ENCODE peak calls at places on chromosomes 3 and 15, in seven cellular contexts. L, V, E, U, X, I and H are unnamed samples.

GRCh38 chr3:66394261-66395249 is 106.3 kb downstream of the LRIG1 start:
- DNase-seq in L (no peak), V (no peak), E (no peak), U (no peak), X (peak; percentile 17), I (no peak), H (no peak)

GRCh38 chr15:63971427-63971805 is 74.9 kb downstream of the DAPK2 start:
- DNase-seq in L (peak; percentile 60), V (no peak), E (no peak), U (no peak), X (peak; percentile 36), I (peak; percentile 48), H (no peak)

GRCh38 chr3:160531311-160531710 is 34.1 kb downstream of the KPNA4 start:
- DNase-seq in L (no peak), V (no peak), E (no peak), U (no peak), X (no peak), I (no peak), H (no peak)

GRCh38 chr3:27632431-27633223 is 89.5 kb downstream of the EOMES start:
- DNase-seq in L (peak; percentile 61), V (no peak), E (peak; percentile 54), U (no peak), X (peak; percentile 62), I (peak; percentile 12), H (no peak)

GRCh38 chr15:70559223-70559823 is 204.0 kb downstream of the UACA start:
- DNase-seq in L (peak; percentile 71), V (no peak), E (no peak), U (no peak), X (no peak), I (peak; percentile 51), H (no peak)

GRCh38 chr15:70528270-70528706 is 235.1 kb downstream of the UACA start:
- DNase-seq in L (peak; percentile 68), V (no peak), E (peak; percentile 41), U (no peak), X (no peak), I (no peak), H (no peak)

GRCh38 chr15:64110945-64111678 is 15.3 kb downstream of the SNX1 start:
- DNase-seq in L (no peak), V (no peak), E (no peak), U (no peak), X (no peak), I (no peak), H (no peak)

GRCh38 chr3:124982855-124983254 is 48.3 kb upstream of the MUC13 start:
- DNase-seq in L (no peak), V (no peak), E (no peak), U (no peak), X (no peak), I (no peak), H (no peak)

GRCh38 chr3:16205156-16205870 is 30.8 kb downstream of the GALNT15 start:
- DNase-seq in L (peak; percentile 13), V (no peak), E (no peak), U (no peak), X (no peak), I (no peak), H (no peak)

GRCh38 chr3:196941846-196942225 is 492 bp downstream of the NCBP2 start:
- DNase-seq in L (peak; percentile 69), V (peak; percentile 46), E (peak; percentile 59), U (peak; percentile 15), X (peak; percentile 59), I (peak; percentile 54), H (no peak)

GRCh38 chr3:183215591-183216202 is 37.4 kb upstream of the B3GNT5 start:
- DNase-seq in L (no peak), V (no peak), E (no peak), U (no peak), X (no peak), I (no peak), H (no peak)

GRCh38 chr15:62964251-62964650 is 78.3 kb upstream of the TPM1 start:
- DNase-seq in L (no peak), V (no peak), E (no peak), U (no peak), X (no peak), I (no peak), H (no peak)

GRCh38 chr3:188233320-188233719 is 79.4 kb downstream of the LPP start:
- DNase-seq in L (no peak), V (no peak), E (no peak), U (no peak), X (no peak), I (no peak), H (no peak)

GRCh38 chr15:49696441-49696840 is 75.6 kb downstream of the DTWD1 start:
- DNase-seq in L (no peak), V (no peak), E (no peak), U (peak; percentile 26), X (no peak), I (no peak), H (no peak)

GRCh38 chr15:89888214-89888804 is 5.5 kb downstream of the AP3S2 start:
- DNase-seq in L (no peak), V (no peak), E (peak; percentile 49), U (peak; percentile 45), X (no peak), I (no peak), H (no peak)

GRCh38 chr3:132803889-132804288 is 81.7 kb upstream of the NPHP3 start:
- DNase-seq in L (no peak), V (no peak), E (no peak), U (no peak), X (no peak), I (no peak), H (no peak)

GRCh38 chr3:192845196-192845855 is 72.3 kb downstream of the MB21D2 start:
- DNase-seq in L (no peak), V (no peak), E (no peak), U (no peak), X (no peak), I (no peak), H (no peak)